ENCODE peak calls at places on chromosomes 2 and 18, in seven cellular contexts. P, O, C, I, D, F and H are unnamed samples.

GRCh38 chr2:168462543-168463045 is 6.5 kb downstream of the CERS6 start:
- DNase-seq in P (no peak), O (no peak), C (no peak), I (no peak), D (no peak), F (no peak), H (no peak)

GRCh38 chr2:65411056-65411795 is 21.2 kb downstream of the SPRED2 start:
- DNase-seq in P (no peak), O (peak), C (no peak), I (no peak), D (no peak), F (no peak), H (no peak)

GRCh38 chr18:73316513-73316912 is 448.7 kb upstream of the NETO1 start:
- DNase-seq in P (no peak), O (no peak), C (peak), I (no peak), D (no peak), F (no peak), H (peak)

GRCh38 chr2:240567872-240568677 is at the start of gene RNPEPL1:
- DNase-seq in P (peak), O (peak), C (peak), I (no peak), D (peak), F (peak), H (no peak)

GRCh38 chr18:72160504-72161445 is 383.4 kb downstream of the CBLN2 start:
- DNase-seq in P (no peak), O (no peak), C (no peak), I (no peak), D (no peak), F (no peak), H (no peak)

GRCh38 chr2:229713371-229714079 is 830 bp downstream of the DNER start:
- DNase-seq in P (no peak), O (no peak), C (no peak), I (peak), D (no peak), F (no peak), H (no peak)

GRCh38 chr2:94997981-94998920 is 27.3 kb upstream of the MAL start:
- DNase-seq in P (no peak), O (no peak), C (no peak), I (no peak), D (no peak), F (no peak), H (no peak)

GRCh38 chr2:102278720-102279390 is 32.5 kb upstream of the IL1RL1 start:
- DNase-seq in P (no peak), O (no peak), C (peak), I (no peak), D (no peak), F (no peak), H (no peak)

GRCh38 chr2:230870544-230871360 is 6.0 kb downstream of the ITM2C start:
- DNase-seq in P (peak), O (peak), C (peak), I (no peak), D (no peak), F (no peak), H (no peak)

GRCh38 chr18:567119-567518 is 13.1 kb upstream of the CETN1 start:
- DNase-seq in P (no peak), O (no peak), C (no peak), I (no peak), D (no peak), F (peak), H (peak)

GRCh38 chr2:67839242-67839641 is 223.6 kb downstream of the C1D start:
- DNase-seq in P (no peak), O (no peak), C (peak), I (no peak), D (no peak), F (no peak), H (no peak)

GRCh38 chr18:51346404-51346803 is 148.9 kb upstream of the MEX3C start:
- DNase-seq in P (no peak), O (no peak), C (no peak), I (no peak), D (no peak), F (no peak), H (no peak)

GRCh38 chr18:23675896-23676295 is 13.2 kb upstream of the ANKRD29 start:
- DNase-seq in P (no peak), O (no peak), C (no peak), I (no peak), D (no peak), F (no peak), H (no peak)

GRCh38 chr2:165743442-165743841 is 50.6 kb downstream of the GALNT3 start:
- DNase-seq in P (no peak), O (no peak), C (no peak), I (no peak), D (peak), F (no peak), H (no peak)

GRCh38 chr2:235378944-235379343 is 114.9 kb upstream of the AGAP1 start:
- DNase-seq in P (no peak), O (no peak), C (no peak), I (no peak), D (no peak), F (no peak), H (no peak)

GRCh38 chr2:96928277-96928781 is 58.1 kb downstream of the FAM178B start:
- DNase-seq in P (no peak), O (no peak), C (no peak), I (no peak), D (no peak), F (no peak), H (peak)

GRCh38 chr2:39266139-39266805 is 22.5 kb upstream of the CDKL4 start:
- DNase-seq in P (no peak), O (no peak), C (peak), I (no peak), D (peak), F (no peak), H (peak)

GRCh38 chr2:149365826-149366583 is 35.6 kb downstream of the LYPD6 start:
- DNase-seq in P (no peak), O (no peak), C (peak), I (peak), D (no peak), F (peak), H (peak)

GRCh38 chr2:231726276-231726675 is 18.0 kb downstream of the PTMA start:
- DNase-seq in P (no peak), O (no peak), C (no peak), I (no peak), D (no peak), F (no peak), H (no peak)

GRCh38 chr18:36776650-36777049 is 52.2 kb downstream of the TPGS2 start:
- DNase-seq in P (no peak), O (no peak), C (no peak), I (no peak), D (no peak), F (no peak), H (no peak)

GRCh38 chr2:163834221-163834620 is 98.4 kb upstream of the FIGN start:
- DNase-seq in P (no peak), O (no peak), C (no peak), I (no peak), D (no peak), F (no peak), H (no peak)

GRCh38 chr2:85578243-85579180 is 1.1 kb downstream of the VAMP8 start:
- DNase-seq in P (no peak), O (peak), C (no peak), I (no peak), D (peak), F (no peak), H (no peak)

GRCh38 chr2:212330263-212330662 is 208.3 kb downstream of the ERBB4 start:
- DNase-seq in P (no peak), O (no peak), C (no peak), I (no peak), D (no peak), F (no peak), H (no peak)

GRCh38 chr2:66437055-66437454 is 2.1 kb downstream of the MEIS1 start:
- DNase-seq in P (no peak), O (no peak), C (peak), I (no peak), D (no peak), F (peak), H (no peak)

GRCh38 chr18:46810481-46811000 is 53.7 kb upstream of the ST8SIA5 start:
- DNase-seq in P (no peak), O (no peak), C (no peak), I (no peak), D (no peak), F (no peak), H (no peak)

GRCh38 chr2:187319441-187320108 is 128.5 kb downstream of the CALCRL start:
- DNase-seq in P (no peak), O (no peak), C (peak), I (peak), D (no peak), F (peak), H (no peak)

GRCh38 chr2:232027530-232027929 is 66.0 kb downstream of the DIS3L2 start:
- DNase-seq in P (no peak), O (no peak), C (no peak), I (no peak), D (no peak), F (no peak), H (no peak)

GRCh38 chr2:7953184-7953583 is 728.7 kb upstream of the ID2 start:
- DNase-seq in P (no peak), O (no peak), C (no peak), I (no peak), D (no peak), F (no peak), H (no peak)

GRCh38 chr2:18514838-18515461 is 45.5 kb downstream of the RDH14 start:
- DNase-seq in P (no peak), O (no peak), C (peak), I (no peak), D (no peak), F (peak), H (no peak)
- TF ChIP-seq CTCF in P (no peak), O (no peak), C (no peak), I (no peak), D (no peak), F (no peak), H (no peak)

DNA sequence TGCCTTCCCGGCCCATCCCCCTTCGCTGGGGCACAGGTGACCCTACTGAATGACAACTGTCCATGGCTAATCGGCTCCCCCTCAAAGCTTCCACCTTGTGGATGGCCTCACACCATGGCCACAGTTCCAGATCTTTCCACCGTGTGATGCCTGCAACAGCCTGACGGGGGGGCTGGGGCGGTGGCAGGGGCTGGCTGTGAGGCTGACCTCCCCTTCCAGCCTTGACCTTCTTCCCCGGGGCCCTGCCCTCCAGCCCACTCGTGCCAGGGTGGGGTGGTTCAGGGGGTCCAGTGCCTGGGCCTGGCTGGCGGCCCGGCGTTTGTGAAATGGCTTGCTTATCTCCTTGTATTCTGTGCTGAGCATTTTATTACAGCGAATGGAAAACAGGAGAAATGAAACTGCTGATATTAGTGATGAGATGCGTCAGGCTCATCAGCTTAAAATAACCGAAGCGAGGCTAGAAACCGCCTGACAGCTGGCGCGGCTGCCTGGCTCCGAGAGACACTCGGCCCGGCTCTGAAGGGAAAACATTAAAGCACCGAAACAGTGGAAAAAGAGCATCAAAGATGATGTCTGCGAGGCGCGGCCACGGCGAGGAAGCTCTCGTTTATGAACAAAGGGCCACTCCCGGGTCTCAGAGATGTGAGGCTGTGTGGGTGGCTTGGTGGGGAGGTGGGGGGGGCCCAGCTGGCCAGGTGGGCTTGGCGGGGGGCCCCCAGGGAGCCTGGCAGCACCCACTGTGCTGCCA is 916 bp upstream of the PDCD1 start:
- DNase-seq in P (peak), O (peak), C (no peak), I (no peak), D (no peak), F (peak), H (no peak)
- TF ChIP-seq CTCF in P (no peak), O (no peak), C (peak), I (no peak), D (peak), F (peak), H (no peak)

GRCh38 chr2:176118606-176119370 is 2.2 kb downstream of the HOXD10 start:
- DNase-seq in P (peak), O (peak), C (no peak), I (no peak), D (peak), F (no peak), H (peak)
- TF ChIP-seq CTCF in P (peak), O (peak), C (peak), I (no peak), D (peak), F (peak), H (peak)

GRCh38 chr2:46490521-46491141 is 11.3 kb downstream of the TMEM247 start:
- DNase-seq in P (no peak), O (peak), C (peak), I (no peak), D (peak), F (peak), H (peak)

GRCh38 chr2:46487667-46488333 is 8.4 kb downstream of the TMEM247 start:
- DNase-seq in P (no peak), O (peak), C (peak), I (peak), D (no peak), F (peak), H (peak)

GRCh38 chr2:46489430-46489829 is 10.1 kb downstream of the TMEM247 start:
- DNase-seq in P (no peak), O (no peak), C (no peak), I (no peak), D (no peak), F (no peak), H (peak)

GRCh38 chr2:46486441-46486840 is 7.1 kb downstream of the TMEM247 start:
- DNase-seq in P (no peak), O (no peak), C (no peak), I (no peak), D (no peak), F (no peak), H (no peak)

DNA sequence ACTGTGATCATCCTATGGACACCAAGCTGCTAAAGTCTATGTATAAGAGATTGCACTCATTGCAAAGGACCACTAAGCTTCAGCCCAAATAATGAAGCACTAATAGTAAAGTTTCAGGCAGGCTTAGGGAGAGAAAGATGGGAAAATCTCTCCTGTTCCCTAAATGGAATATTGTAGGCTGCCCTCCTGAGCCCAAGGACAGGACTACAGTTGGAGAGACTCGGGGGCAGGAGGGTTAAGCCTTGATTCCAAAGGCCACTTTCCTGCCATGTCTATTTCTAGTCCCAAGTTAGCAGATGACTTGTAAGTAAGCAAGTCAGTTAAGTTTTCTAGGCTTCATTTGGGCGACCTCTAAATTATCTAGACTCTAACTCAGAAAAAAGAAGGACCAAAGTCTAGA is 9.0 kb downstream of the TMEM247 start:
- DNase-seq in P (no peak), O (no peak), C (no peak), I (no peak), D (no peak), F (no peak), H (no peak)
- TF ChIP-seq CTCF in P (no peak), O (no peak), C (no peak), I (no peak), D (no peak), F (no peak), H (peak)